ENCODE peak calls at places on chromosomes 5 and 9, in four cellular contexts. C, S, L and K are unnamed samples.

GRCh38 chr5:131720714-131721113 is 76.1 kb downstream of the FNIP1 start:
- DNase-seq in C (no peak), L (no peak), S (no peak), K (no peak)

GRCh38 chr5:113056988-113057387 is 80.4 kb downstream of the DCP2 start:
- DNase-seq in S (no peak), C (no peak), L (no peak), K (no peak)

GRCh38 chr5:44945743-44946142 is 137.0 kb downstream of the MRPS30 start:
- DNase-seq in L (no peak), C (no peak), S (no peak), K (no peak)

GRCh38 chr9:95062601-95063065 is 254.9 kb downstream of the FANCC start:
- DNase-seq in L (no peak), S (no peak), C (no peak), K (no peak)

GRCh38 chr9:85899388-85899787 is 41.6 kb upstream of the NAA35 start:
- DNase-seq in L (no peak), C (no peak), S (no peak), K (no peak)

GRCh38 chr9:122134822-122135528 is 24.6 kb downstream of the NDUFA8 start:
- DNase-seq in S (no peak), L (no peak), C (no peak), K (no peak)

GRCh38 chr9:105415344-105415980 is 32.4 kb upstream of the FSD1L start:
- DNase-seq in L (peak), C (peak), S (peak), K (peak)

GRCh38 chr5:2200261-2200965 is 317.7 kb upstream of the IRX4 start:
- DNase-seq in L (no peak), S (no peak), C (no peak), K (no peak)

GRCh38 chr9:112548836-112549235 is 62.2 kb downstream of the KIAA1958 start:
- DNase-seq in C (no peak), L (no peak), S (no peak), K (no peak)

GRCh38 chr9:134544388-134545212 is 97.0 kb upstream of the COL5A1 start:
- DNase-seq in L (no peak), S (no peak), C (no peak), K (no peak)

GRCh38 chr5:53002491-53002890 is 13.3 kb downstream of the ITGA2 start:
- DNase-seq in C (no peak), S (no peak), L (no peak), K (no peak)

GRCh38 chr9:88322906-88323566 is 65.2 kb upstream of the SPIN1 start:
- DNase-seq in L (no peak), S (peak), C (peak), K (peak)

GRCh38 chr5:27241564-27242257 is 203.3 kb upstream of the CDH9 start:
- DNase-seq in C (no peak), S (no peak), L (no peak), K (no peak)

GRCh38 chr9:98940278-98940677 is 3.4 kb upstream of the COL15A1 start:
- DNase-seq in C (no peak), S (no peak), L (no peak), K (no peak)

GRCh38 chr9:100277166-100277979 is 75.4 kb downstream of the TEX10 start:
- DNase-seq in L (no peak), C (no peak), S (no peak), K (no peak)

GRCh38 chr5:71767661-71768060 is 48.6 kb downstream of the CARTPT start:
- DNase-seq in C (no peak), L (no peak), S (no peak), K (no peak)

GRCh38 chr5:169168288-169168687 is 132.7 kb downstream of the SLIT3 start:
- DNase-seq in S (no peak), C (no peak), L (no peak), K (no peak)

GRCh38 chr5:175663191-175664184 is 5.6 kb downstream of the HRH2 start:
- DNase-seq in L (no peak), S (no peak), C (no peak), K (no peak)

GRCh38 chr5:126877011-126877410 is 100.1 kb downstream of the LMNB1 start:
- DNase-seq in C (no peak), L (no peak), S (no peak), K (no peak)

GRCh38 chr5:65213921-65214525 is 267.7 kb downstream of the ADAMTS6 start:
- DNase-seq in C (no peak), S (no peak), L (no peak), K (no peak)

GRCh38 chr9:7963026-7963425 is 163.4 kb upstream of the DMAC1 start:
- DNase-seq in C (no peak), S (no peak), L (no peak), K (no peak)

GRCh38 chr5:2131826-2132496 is 249.2 kb upstream of the IRX4 start:
- DNase-seq in C (no peak), S (no peak), L (no peak), K (no peak)

GRCh38 chr5:125486634-125487033 is 740.2 kb upstream of the ZNF608 start:
- DNase-seq in L (no peak), S (no peak), C (no peak), K (no peak)

GRCh38 chr5:45060686-45061085 is 251.9 kb downstream of the MRPS30 start:
- DNase-seq in L (no peak), S (no peak), C (no peak), K (no peak)

GRCh38 chr5:179258922-179259730 is 86.1 kb downstream of the ADAMTS2 start:
- DNase-seq in L (no peak), C (no peak), S (no peak), K (no peak)

GRCh38 chr9:87512321-87512720 is 14.7 kb downstream of the DAPK1 start:
- DNase-seq in L (no peak), S (no peak), C (no peak), K (no peak)

GRCh38 chr5:133222979-133223378 is 171.2 kb downstream of the HSPA4 start:
- DNase-seq in L (no peak), C (no peak), S (no peak), K (no peak)

GRCh38 chr9:127123239-127123935 is 952 bp upstream of the ANGPTL2 start:
- DNase-seq in L (no peak), C (no peak), S (no peak), K (no peak)

GRCh38 chr9:38308136-38308535 is 84.4 kb upstream of the ALDH1B1 start:
- DNase-seq in C (no peak), S (no peak), L (no peak), K (no peak)

GRCh38 chr5:956941-957729 is 51.5 kb upstream of the NKD2 start:
- DNase-seq in L (no peak), S (no peak), C (no peak), K (no peak)

GRCh38 chr9:35464056-35465025 is 25.6 kb upstream of the RUSC2 start:
- DNase-seq in S (no peak), C (no peak), L (no peak), K (no peak)

GRCh38 chr5:146919304-146919703 is 40.7 kb upstream of the PPP2R2B start:
- DNase-seq in L (no peak), S (no peak), C (no peak), K (no peak)

GRCh38 chr9:113516840-113517577 is 53.5 kb downstream of the RGS3 start:
- DNase-seq in L (no peak), S (peak), C (peak), K (peak)

GRCh38 chr5:13990896-13991295 is 46.4 kb upstream of the DNAH5 start:
- DNase-seq in L (no peak), C (no peak), S (no peak), K (no peak)

GRCh38 chr9:21141427-21141882 is at the start of gene IFNW1:
- DNase-seq in C (no peak), S (no peak), L (no peak), K (no peak)

GRCh38 chr5:39100851-39101396 is 26.7 kb upstream of the RICTOR start:
- DNase-seq in C (no peak), S (no peak), L (no peak), K (no peak)

GRCh38 chr5:140205952-140206351 is 31.0 kb downstream of the CYSTM1 start:
- DNase-seq in C (no peak), L (no peak), S (no peak), K (no peak)

GRCh38 chr5:52063186-52063585 is 679.9 kb downstream of the ISL1 start:
- DNase-seq in L (no peak), S (no peak), C (no peak), K (no peak)